ENCODE peak calls at places on chromosomes 12 and 14, in six cellular contexts. O is NB4, P is pancreas, T is PC-3, X is stromal cell of bone marrow, R is anterior cingulate cortex. D is an unnamed sample.

GRCh38 chr12:29722164-29722563 is 61.6 kb downstream of the TMTC1 start:
- DNase-seq in O (no peak), P (no peak), T (no peak), X (no peak), R (no peak), D (no peak)

GRCh38 chr12:113328368-113328889 is 6.5 kb downstream of the SLC8B1 start:
- DNase-seq in O (no peak), P (peak; percentile 8), T (no peak), X (no peak), R (no peak), D (no peak)

GRCh38 chr12:78284417-78284816 is 453.7 kb downstream of the NAV3 start:
- DNase-seq in O (no peak), P (no peak), T (no peak), X (no peak), R (no peak), D (no peak)

GRCh38 chr12:1927051-1927680 is 8.7 kb upstream of the CACNA2D4 start:
- DNase-seq in O (no peak), P (no peak), T (no peak), X (no peak), R (no peak), D (no peak)

GRCh38 chr14:99884834-99885648 is 91.8 kb downstream of the EML1 start:
- DNase-seq in O (peak; percentile 63), P (no peak), T (peak; percentile 76), X (peak; percentile 54), R (no peak), D (peak; percentile 70)

GRCh38 chr12:46105735-46106134 is 115.4 kb upstream of the SCAF11 start:
- DNase-seq in O (no peak), P (no peak), T (no peak), X (no peak), R (no peak), D (no peak)

GRCh38 chr14:99329711-99330315 is 57.8 kb upstream of the BCL11B start:
- DNase-seq in O (no peak), P (no peak), T (no peak), X (no peak), R (no peak), D (peak; percentile 27)

GRCh38 chr12:3988519-3989217 is 115.5 kb upstream of the PARP11 start:
- DNase-seq in O (peak; percentile 17), P (no peak), T (no peak), X (no peak), R (no peak), D (no peak)

GRCh38 chr12:45219621-45220020 is 3.7 kb downstream of the ANO6 start:
- DNase-seq in O (peak; percentile 49), P (no peak), T (no peak), X (no peak), R (no peak), D (peak; percentile 33)

GRCh38 chr14:98754343-98755025 is 517.5 kb downstream of the BCL11B start:
- DNase-seq in O (peak; percentile 81), P (no peak), T (no peak), X (no peak), R (no peak), D (peak; percentile 64)

GRCh38 chr14:51607677-51608076 is 44.0 kb upstream of the FRMD6 start:
- DNase-seq in O (no peak), P (no peak), T (no peak), X (peak; percentile 92), R (no peak), D (no peak)

GRCh38 chr14:72945628-72946027 is 19.4 kb downstream of the DCAF4 start:
- DNase-seq in O (no peak), P (no peak), T (no peak), X (no peak), R (no peak), D (no peak)

GRCh38 chr14:93047187-93047586 is 68.5 kb downstream of the ITPK1 start:
- DNase-seq in O (no peak), P (no peak), T (no peak), X (no peak), R (no peak), D (no peak)

GRCh38 chr14:76306131-76306530 is 69.8 kb upstream of the ESRRB start:
- DNase-seq in O (no peak), P (no peak), T (no peak), X (no peak), R (no peak), D (no peak)

GRCh38 chr14:39276005-39276404 is 42.3 kb downstream of the MIA2 start:
- DNase-seq in O (no peak), P (no peak), T (no peak), X (no peak), R (no peak), D (no peak)

GRCh38 chr12:42789808-42790760 is 200.5 kb upstream of the PRICKLE1 start:
- DNase-seq in O (no peak), P (no peak), T (no peak), X (no peak), R (no peak), D (no peak)

GRCh38 chr12:118498171-118498570 is 121.8 kb downstream of the SUDS3 start:
- DNase-seq in O (peak; percentile 6), P (peak; percentile 17), T (peak; percentile 40), X (no peak), R (no peak), D (no peak)

GRCh38 chr12:32444895-32445294 is 45.5 kb downstream of the FGD4 start:
- DNase-seq in O (no peak), P (no peak), T (peak; percentile 91), X (no peak), R (no peak), D (peak; percentile 94)

GRCh38 chr14:53295985-53296582 is 143.0 kb upstream of the DDHD1 start:
- DNase-seq in O (peak; percentile 39), P (no peak), T (peak; percentile 67), X (peak; percentile 18), R (no peak), D (peak; percentile 57)

D was measured in epithelial cell of esophagus.